ENCODE peak calls at places on chromosomes 13 and 19, in seven cellular contexts. One of them, this sample, is unnamed.

GRCh38 chr19:32418155-32418554 is 12.6 kb downstream of the DPY19L3 start:
- DNase-seq in left colon: no peak
- DNase-seq in iris pigment epithelial cell: no peak
- DNase-seq in astrocyte of the hippocampus: no peak
- DNase-seq in cardiac muscle cell: no peak
- DNase-seq in NAMALWA: no peak
- DNase-seq in esophagus squamous epithelium: no peak
- DNase-seq in this sample: no peak

GRCh38 chr13:29693297-29693945 is 97.9 kb upstream of the SLC7A1 start:
- DNase-seq in left colon: no peak
- DNase-seq in esophagus squamous epithelium: no peak
- DNase-seq in astrocyte of the hippocampus: no peak
- DNase-seq in NAMALWA: no peak
- DNase-seq in cardiac muscle cell: no peak
- DNase-seq in iris pigment epithelial cell: no peak
- DNase-seq in this sample: no peak

GRCh38 chr13:110444226-110444653 is 117.3 kb downstream of the RAB20 start:
- DNase-seq in iris pigment epithelial cell: peak
- DNase-seq in NAMALWA: peak
- DNase-seq in cardiac muscle cell: no peak
- DNase-seq in left colon: no peak
- DNase-seq in esophagus squamous epithelium: no peak
- DNase-seq in astrocyte of the hippocampus: peak
- DNase-seq in this sample: no peak

GRCh38 chr19:17655751-17656480 is 32.2 kb downstream of the UNC13A start:
- DNase-seq in esophagus squamous epithelium: no peak
- DNase-seq in NAMALWA: no peak
- DNase-seq in iris pigment epithelial cell: no peak
- DNase-seq in astrocyte of the hippocampus: no peak
- DNase-seq in cardiac muscle cell: no peak
- DNase-seq in left colon: no peak
- DNase-seq in this sample: no peak

GRCh38 chr19:15318241-15318691 is 14.1 kb downstream of the BRD4 start:
- DNase-seq in cardiac muscle cell: no peak
- DNase-seq in NAMALWA: no peak
- DNase-seq in iris pigment epithelial cell: no peak
- DNase-seq in esophagus squamous epithelium: no peak
- DNase-seq in left colon: no peak
- DNase-seq in astrocyte of the hippocampus: no peak
- DNase-seq in this sample: no peak

GRCh38 chr19:58182577-58182988 is 278 bp upstream of the ZNF274 start:
- DNase-seq in esophagus squamous epithelium: peak
- DNase-seq in astrocyte of the hippocampus: peak
- DNase-seq in left colon: no peak
- DNase-seq in NAMALWA: peak
- DNase-seq in cardiac muscle cell: no peak
- DNase-seq in iris pigment epithelial cell: no peak
- DNase-seq in this sample: no peak

GRCh38 chr19:29260477-29261317 is 47.7 kb upstream of the UQCRFS1 start:
- DNase-seq in cardiac muscle cell: peak
- DNase-seq in NAMALWA: peak
- DNase-seq in left colon: no peak
- DNase-seq in astrocyte of the hippocampus: peak
- DNase-seq in iris pigment epithelial cell: no peak
- DNase-seq in esophagus squamous epithelium: no peak
- DNase-seq in this sample: no peak

GRCh38 chr19:33390120-33390907 is 16.8 kb downstream of the CEBPG start:
- DNase-seq in cardiac muscle cell: no peak
- DNase-seq in esophagus squamous epithelium: no peak
- DNase-seq in left colon: no peak
- DNase-seq in iris pigment epithelial cell: peak
- DNase-seq in NAMALWA: no peak
- DNase-seq in astrocyte of the hippocampus: no peak
- DNase-seq in this sample: no peak

GRCh38 chr19:36032251-36033104 is at the start of gene CLIP3:
- DNase-seq in astrocyte of the hippocampus: peak
- DNase-seq in esophagus squamous epithelium: no peak
- DNase-seq in left colon: peak
- DNase-seq in cardiac muscle cell: peak
- DNase-seq in iris pigment epithelial cell: peak
- DNase-seq in NAMALWA: no peak
- DNase-seq in this sample: no peak

This sample was measured in retinal pigment epithelial cell.